ENCODE peak calls at places on chromosomes 12 and 14, in eight cellular contexts. One of them, this sample, is unnamed.

GRCh38 chr14:69288001-69288771 is 28.2 kb downstream of the GALNT16 start:
- DNase-seq in lower leg skin: no peak
- DNase-seq in vagina: peak
- DNase-seq in EH: peak
- DNase-seq in memory B cell: no peak
- DNase-seq in Caco-2: peak
- DNase-seq in activated T-cell treated with anti-CD3 and anti-CD28 coated beads, Interleukin-2, amount 50 U/mL, for 48 hours: no peak
- DNase-seq in frontal cortex: no peak
- DNase-seq in this sample: peak

GRCh38 chr14:53399057-53399456 is 245.9 kb upstream of the DDHD1 start:
- DNase-seq in lower leg skin: no peak
- DNase-seq in vagina: no peak
- DNase-seq in EH: peak
- DNase-seq in memory B cell: no peak
- DNase-seq in Caco-2: peak
- DNase-seq in activated T-cell treated with anti-CD3 and anti-CD28 coated beads, Interleukin-2, amount 50 U/mL, for 48 hours: no peak
- DNase-seq in frontal cortex: no peak
- DNase-seq in this sample: no peak

GRCh38 chr12:466039-466438 is 6.3 kb downstream of the B4GALNT3 start:
- DNase-seq in lower leg skin: no peak
- DNase-seq in vagina: no peak
- DNase-seq in EH: no peak
- DNase-seq in memory B cell: no peak
- DNase-seq in Caco-2: no peak
- DNase-seq in activated T-cell treated with anti-CD3 and anti-CD28 coated beads, Interleukin-2, amount 50 U/mL, for 48 hours: no peak
- DNase-seq in frontal cortex: no peak
- DNase-seq in this sample: no peak

GRCh38 chr14:104137297-104138097 is 890 bp upstream of the KIF26A start:
- DNase-seq in lower leg skin: no peak
- DNase-seq in vagina: no peak
- DNase-seq in EH: peak
- DNase-seq in memory B cell: peak
- DNase-seq in Caco-2: peak
- DNase-seq in activated T-cell treated with anti-CD3 and anti-CD28 coated beads, Interleukin-2, amount 50 U/mL, for 48 hours: peak
- DNase-seq in frontal cortex: peak
- DNase-seq in this sample: peak

GRCh38 chr12:122333142-122334087 is 67.1 kb upstream of the VPS33A start:
- DNase-seq in lower leg skin: no peak
- DNase-seq in vagina: no peak
- DNase-seq in EH: no peak
- DNase-seq in memory B cell: no peak
- DNase-seq in Caco-2: no peak
- DNase-seq in activated T-cell treated with anti-CD3 and anti-CD28 coated beads, Interleukin-2, amount 50 U/mL, for 48 hours: no peak
- DNase-seq in frontal cortex: no peak
- DNase-seq in this sample: no peak

GRCh38 chr14:88551094-88551870 is 3.5 kb downstream of the PTPN21 start:
- DNase-seq in lower leg skin: peak
- DNase-seq in vagina: no peak
- DNase-seq in EH: peak
- DNase-seq in memory B cell: no peak
- DNase-seq in Caco-2: peak
- DNase-seq in activated T-cell treated with anti-CD3 and anti-CD28 coated beads, Interleukin-2, amount 50 U/mL, for 48 hours: peak
- DNase-seq in frontal cortex: peak
- DNase-seq in this sample: peak

GRCh38 chr14:100784523-100785337 is 41.2 kb upstream of the MEG3 start:
- DNase-seq in lower leg skin: no peak
- DNase-seq in vagina: no peak
- DNase-seq in EH: no peak
- DNase-seq in memory B cell: no peak
- DNase-seq in Caco-2: no peak
- DNase-seq in activated T-cell treated with anti-CD3 and anti-CD28 coated beads, Interleukin-2, amount 50 U/mL, for 48 hours: no peak
- DNase-seq in frontal cortex: no peak
- DNase-seq in this sample: no peak

GRCh38 chr14:103818870-103819269 is 28.5 kb downstream of the PPP1R13B start:
- DNase-seq in lower leg skin: no peak
- DNase-seq in vagina: no peak
- DNase-seq in EH: no peak
- DNase-seq in memory B cell: no peak
- DNase-seq in Caco-2: no peak
- DNase-seq in activated T-cell treated with anti-CD3 and anti-CD28 coated beads, Interleukin-2, amount 50 U/mL, for 48 hours: no peak
- DNase-seq in frontal cortex: no peak
- DNase-seq in this sample: no peak

GRCh38 chr14:65259000-65259399 is 153.5 kb upstream of the FUT8 start:
- DNase-seq in lower leg skin: no peak
- DNase-seq in vagina: no peak
- DNase-seq in EH: no peak
- DNase-seq in memory B cell: no peak
- DNase-seq in Caco-2: no peak
- DNase-seq in activated T-cell treated with anti-CD3 and anti-CD28 coated beads, Interleukin-2, amount 50 U/mL, for 48 hours: no peak
- DNase-seq in frontal cortex: no peak
- DNase-seq in this sample: no peak

GRCh38 chr12:76704693-76705092 is 59.2 kb upstream of the ZDHHC17 start:
- DNase-seq in lower leg skin: no peak
- DNase-seq in vagina: no peak
- DNase-seq in EH: peak
- DNase-seq in memory B cell: no peak
- DNase-seq in Caco-2: no peak
- DNase-seq in activated T-cell treated with anti-CD3 and anti-CD28 coated beads, Interleukin-2, amount 50 U/mL, for 48 hours: no peak
- DNase-seq in frontal cortex: no peak
- DNase-seq in this sample: no peak

GRCh38 chr14:94581127-94581999 is at the start of gene SERPINA5:
- DNase-seq in lower leg skin: no peak
- DNase-seq in vagina: no peak
- DNase-seq in EH: peak
- DNase-seq in memory B cell: no peak
- DNase-seq in Caco-2: peak
- DNase-seq in activated T-cell treated with anti-CD3 and anti-CD28 coated beads, Interleukin-2, amount 50 U/mL, for 48 hours: no peak
- DNase-seq in frontal cortex: no peak
- DNase-seq in this sample: no peak

GRCh38 chr12:105672576-105672975 is 342.1 kb downstream of the C12orf75 start:
- DNase-seq in lower leg skin: peak
- DNase-seq in vagina: peak
- DNase-seq in EH: no peak
- DNase-seq in memory B cell: no peak
- DNase-seq in Caco-2: no peak
- DNase-seq in activated T-cell treated with anti-CD3 and anti-CD28 coated beads, Interleukin-2, amount 50 U/mL, for 48 hours: no peak
- DNase-seq in frontal cortex: no peak
- DNase-seq in this sample: no peak

GRCh38 chr12:132572801-132573760 is 37.3 kb downstream of the LRCOL1 start:
- DNase-seq in lower leg skin: no peak
- DNase-seq in vagina: no peak
- DNase-seq in EH: no peak
- DNase-seq in memory B cell: no peak
- DNase-seq in Caco-2: no peak
- DNase-seq in activated T-cell treated with anti-CD3 and anti-CD28 coated beads, Interleukin-2, amount 50 U/mL, for 48 hours: no peak
- DNase-seq in frontal cortex: no peak
- DNase-seq in this sample: no peak

GRCh38 chr14:45716506-45716905 is 463.5 kb upstream of the MIS18BP1 start:
- DNase-seq in lower leg skin: no peak
- DNase-seq in vagina: no peak
- DNase-seq in EH: peak
- DNase-seq in memory B cell: no peak
- DNase-seq in Caco-2: peak
- DNase-seq in activated T-cell treated with anti-CD3 and anti-CD28 coated beads, Interleukin-2, amount 50 U/mL, for 48 hours: no peak
- DNase-seq in frontal cortex: no peak
- DNase-seq in this sample: no peak

GRCh38 chr14:104973215-104974145 is 4.7 kb downstream of the AHNAK2 start:
- DNase-seq in lower leg skin: peak
- DNase-seq in vagina: peak
- DNase-seq in EH: peak
- DNase-seq in memory B cell: no peak
- DNase-seq in Caco-2: no peak
- DNase-seq in activated T-cell treated with anti-CD3 and anti-CD28 coated beads, Interleukin-2, amount 50 U/mL, for 48 hours: no peak
- DNase-seq in frontal cortex: no peak
- DNase-seq in this sample: no peak

GRCh38 chr14:53336729-53337128 is 183.6 kb upstream of the DDHD1 start:
- DNase-seq in lower leg skin: no peak
- DNase-seq in vagina: no peak
- DNase-seq in EH: no peak
- DNase-seq in memory B cell: no peak
- DNase-seq in Caco-2: no peak
- DNase-seq in activated T-cell treated with anti-CD3 and anti-CD28 coated beads, Interleukin-2, amount 50 U/mL, for 48 hours: no peak
- DNase-seq in frontal cortex: no peak
- DNase-seq in this sample: no peak

GRCh38 chr12:4034926-4035325 is 161.7 kb upstream of the PARP11 start:
- DNase-seq in lower leg skin: no peak
- DNase-seq in vagina: no peak
- DNase-seq in EH: peak
- DNase-seq in memory B cell: no peak
- DNase-seq in Caco-2: no peak
- DNase-seq in activated T-cell treated with anti-CD3 and anti-CD28 coated beads, Interleukin-2, amount 50 U/mL, for 48 hours: no peak
- DNase-seq in frontal cortex: no peak
- DNase-seq in this sample: no peak

GRCh38 chr12:90515199-90516175 is 439.5 kb downstream of the CCER1 start:
- DNase-seq in lower leg skin: no peak
- DNase-seq in vagina: no peak
- DNase-seq in EH: peak
- DNase-seq in memory B cell: no peak
- DNase-seq in Caco-2: no peak
- DNase-seq in activated T-cell treated with anti-CD3 and anti-CD28 coated beads, Interleukin-2, amount 50 U/mL, for 48 hours: no peak
- DNase-seq in frontal cortex: no peak
- DNase-seq in this sample: no peak

GRCh38 chr12:110916295-110916875 is 4.0 kb downstream of the MYL2 start:
- DNase-seq in lower leg skin: no peak
- DNase-seq in vagina: no peak
- DNase-seq in EH: peak
- DNase-seq in memory B cell: no peak
- DNase-seq in Caco-2: no peak
- DNase-seq in activated T-cell treated with anti-CD3 and anti-CD28 coated beads, Interleukin-2, amount 50 U/mL, for 48 hours: no peak
- DNase-seq in frontal cortex: no peak
- DNase-seq in this sample: no peak

GRCh38 chr12:22702690-22703089 is 77.7 kb downstream of the ETNK1 start:
- DNase-seq in lower leg skin: no peak
- DNase-seq in vagina: no peak
- DNase-seq in EH: no peak
- DNase-seq in memory B cell: no peak
- DNase-seq in Caco-2: peak
- DNase-seq in activated T-cell treated with anti-CD3 and anti-CD28 coated beads, Interleukin-2, amount 50 U/mL, for 48 hours: no peak
- DNase-seq in frontal cortex: no peak
- DNase-seq in this sample: no peak

GRCh38 chr12:563250-563781 is 99.9 kb downstream of the NINJ2 start:
- DNase-seq in lower leg skin: no peak
- DNase-seq in vagina: no peak
- DNase-seq in EH: peak
- DNase-seq in memory B cell: no peak
- DNase-seq in Caco-2: no peak
- DNase-seq in activated T-cell treated with anti-CD3 and anti-CD28 coated beads, Interleukin-2, amount 50 U/mL, for 48 hours: peak
- DNase-seq in frontal cortex: no peak
- DNase-seq in this sample: no peak

GRCh38 chr12:53492830-53493609 is 6.2 kb downstream of the MAP3K12 start:
- DNase-seq in lower leg skin: peak
- DNase-seq in vagina: no peak
- DNase-seq in EH: peak
- DNase-seq in memory B cell: peak
- DNase-seq in Caco-2: peak
- DNase-seq in activated T-cell treated with anti-CD3 and anti-CD28 coated beads, Interleukin-2, amount 50 U/mL, for 48 hours: peak
- DNase-seq in frontal cortex: peak
- DNase-seq in this sample: peak

GRCh38 chr12:71627438-71628002 is 36.1 kb downstream of the ZFC3H1 start:
- DNase-seq in lower leg skin: no peak
- DNase-seq in vagina: no peak
- DNase-seq in EH: no peak
- DNase-seq in memory B cell: no peak
- DNase-seq in Caco-2: no peak
- DNase-seq in activated T-cell treated with anti-CD3 and anti-CD28 coated beads, Interleukin-2, amount 50 U/mL, for 48 hours: no peak
- DNase-seq in frontal cortex: no peak
- DNase-seq in this sample: no peak

This sample was measured in cerebellum.